ENCODE peak calls at places on chromosomes 7 and 10, in four cellular contexts. E, I, X and M are unnamed samples.

GRCh38 chr10:98425511-98426352 is 10.8 kb upstream of the PYROXD2 start:
- DNase-seq in X (peak), E (peak), I (peak), M (no peak)

GRCh38 chr7:107494315-107494751 is 24.5 kb downstream of the GPR22 start:
- DNase-seq in X (peak), I (peak), E (no peak), M (no peak)

GRCh38 chr7:141654551-141654950 is 47.4 kb downstream of the DENND11 start:
- DNase-seq in E (peak), I (peak), X (peak), M (peak)

GRCh38 chr10:46523119-46523880 is 33.2 kb downstream of the GPRIN2 start:
- DNase-seq in E (no peak), I (peak), X (peak), M (no peak)

GRCh38 chr10:132434405-132435005 is 37.5 kb downstream of the PWWP2B start:
- DNase-seq in E (peak), I (no peak), X (no peak), M (no peak)

GRCh38 chr10:4354382-4354812 is 471.6 kb upstream of the AKR1E2 start:
- DNase-seq in E (no peak), I (peak), X (peak), M (peak)

GRCh38 chr10:122149138-122149606 is 121.9 kb upstream of the BTBD16 start:
- DNase-seq in X (peak), E (no peak), I (no peak), M (no peak)

GRCh38 chr7:159145544-159145891 is 851 bp upstream of the VIPR2 start:
- DNase-seq in I (no peak), E (no peak), X (no peak), M (no peak)

GRCh38 chr7:156240532-156240931 is 400.0 kb upstream of the RNF32 start:
- DNase-seq in X (no peak), E (no peak), I (no peak), M (no peak)

GRCh38 chr7:5693529-5693928 is 87.9 kb downstream of the RNF216 start:
- DNase-seq in E (no peak), I (peak), X (peak), M (no peak)

GRCh38 chr10:124033887-124034218 is 59.5 kb downstream of the CHST15 start:
- DNase-seq in I (no peak), X (no peak), E (no peak), M (no peak)

GRCh38 chr7:111561909-111562732 is at the start of gene IMMP2L:
- DNase-seq in I (peak), X (peak), E (peak), M (no peak)

GRCh38 chr7:53789741-53790140 is 752.4 kb upstream of the VSTM2A start:
- DNase-seq in X (no peak), E (no peak), I (no peak), M (no peak)

GRCh38 chr7:38060637-38061036 is 117.4 kb upstream of the STARD3NL start:
- DNase-seq in E (no peak), I (no peak), X (no peak), M (no peak)

GRCh38 chr10:964988-965417 is 23.2 kb upstream of the GTPBP4 start:
- DNase-seq in I (no peak), X (no peak), E (no peak), M (no peak)

GRCh38 chr7:372546-372938 is 82.6 kb downstream of the FOXL3 start:
- DNase-seq in I (no peak), E (no peak), X (no peak), M (no peak)

GRCh38 chr10:79074732-79075131 is 6.0 kb downstream of the ZMIZ1 start:
- DNase-seq in X (no peak), I (peak), E (no peak), M (no peak)

GRCh38 chr7:33108591-33108930 is 643 bp downstream of the RP9 start:
- DNase-seq in I (peak), X (no peak), E (no peak), M (no peak)

GRCh38 chr10:129970404-129971364 is 6.6 kb upstream of the EBF3 start:
- DNase-seq in X (peak), I (no peak), E (no peak), M (no peak)

GRCh38 chr7:22604246-22604645 is 104.3 kb upstream of the STEAP1B start:
- DNase-seq in E (no peak), X (peak), I (no peak), M (no peak)

GRCh38 chr10:49164587-49165188 is 23.5 kb downstream of the TMEM273 start:
- DNase-seq in I (peak), E (no peak), X (peak), M (no peak)

GRCh38 chr10:19828278-19829049 is 12.2 kb downstream of the PLXDC2 start:
- DNase-seq in I (no peak), X (peak), E (no peak), M (no peak)

GRCh38 chr7:119374436-119374835 is 898.5 kb upstream of the KCND2 start:
- DNase-seq in E (no peak), I (no peak), X (no peak), M (no peak)

GRCh38 chr7:87310790-87311419 is 34.6 kb upstream of the CROT start:
- DNase-seq in E (no peak), I (no peak), X (no peak), M (no peak)

GRCh38 chr10:103184615-103185014 is 8.5 kb downstream of the NT5C2 start:
- DNase-seq in X (no peak), I (peak), E (no peak), M (no peak)

GRCh38 chr7:42192072-42192471 is 44.9 kb downstream of the GLI3 start:
- DNase-seq in I (no peak), E (no peak), X (peak), M (no peak)

GRCh38 chr7:42254217-42254616 is 17.2 kb upstream of the GLI3 start:
- DNase-seq in E (no peak), X (peak), I (peak), M (no peak)

GRCh38 chr10:53664620-53665019 is 892.0 kb upstream of the MBL2 start:
- DNase-seq in E (no peak), I (no peak), X (no peak), M (no peak)

GRCh38 chr10:132547421-132547861 is 9.9 kb downstream of the INPP5A start:
- DNase-seq in E (no peak), X (no peak), I (no peak), M (no peak)

GRCh38 chr10:78543749-78544446 is 510.2 kb downstream of the RPS24 start:
- DNase-seq in X (peak), I (no peak), E (no peak), M (peak)

DNA sequence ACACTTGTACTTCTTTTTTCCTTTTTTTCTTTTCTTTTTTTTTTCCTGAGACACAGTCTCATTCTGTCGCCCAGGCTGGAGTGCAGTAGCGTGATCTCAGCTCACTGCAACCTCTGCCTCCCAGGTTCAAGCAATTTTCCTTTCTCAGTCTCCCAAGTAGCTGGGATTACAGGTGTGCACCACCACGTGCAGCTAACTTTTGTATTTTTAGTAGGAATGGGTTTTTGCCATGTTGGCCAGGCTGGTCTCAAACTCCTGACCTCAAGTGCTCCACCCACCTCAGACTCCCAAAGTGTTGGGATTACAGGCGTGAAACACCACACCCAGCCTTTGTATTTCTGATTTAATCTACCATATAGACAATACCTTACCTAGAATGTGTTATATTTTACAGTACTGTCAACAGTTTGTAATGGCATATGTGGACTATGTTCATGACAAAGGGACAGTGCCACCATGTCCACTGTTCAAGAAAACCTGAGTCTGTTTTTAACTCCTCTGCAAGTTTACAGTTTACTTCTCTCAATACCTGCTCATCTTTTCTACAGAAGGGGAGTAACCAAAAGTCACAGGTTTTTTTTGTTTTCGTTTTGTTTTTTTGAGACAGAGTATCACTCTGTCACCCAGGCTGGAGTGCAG is 223.8 kb upstream of the KLF14 start:
- DNase-seq in I (no peak), X (no peak), E (no peak), M (no peak)
- H3K4me3 ChIP-seq in I (no peak), X (no peak), E (peak), M (peak)

DNA sequence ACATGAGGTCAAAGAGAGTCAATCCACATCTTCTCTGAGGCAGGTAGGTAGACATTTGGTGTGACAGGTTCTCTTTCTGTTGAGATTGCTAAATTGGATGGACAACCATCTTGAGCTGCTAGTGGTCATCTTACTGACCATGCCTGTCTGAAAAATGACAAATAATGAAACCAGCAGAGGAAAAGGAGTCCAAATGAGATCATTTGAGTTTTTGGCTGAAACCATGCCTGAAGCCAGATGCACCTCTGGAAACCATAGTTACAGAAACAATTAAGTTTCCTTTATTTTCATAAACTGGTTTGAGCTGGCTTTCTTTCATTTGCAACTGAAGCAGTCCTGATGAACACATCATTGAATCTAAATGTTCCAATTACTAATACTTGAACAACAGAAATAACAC is 100.6 kb downstream of the ZNF438 start:
- DNase-seq in I (no peak), E (no peak), X (peak), M (no peak)
- H3K4me3 ChIP-seq in I (no peak), E (no peak), X (no peak), M (no peak)

GRCh38 chr10:44132361-44133289 is 252.3 kb downstream of the CXCL12 start:
- DNase-seq in I (no peak), E (no peak), X (peak), M (no peak)
- H3K4me3 ChIP-seq in I (no peak), E (no peak), X (no peak), M (no peak)

GRCh38 chr7:138008046-138008587 is 6.2 kb upstream of the CREB3L2 start:
- DNase-seq in I (no peak), X (no peak), E (no peak), M (no peak)

GRCh38 chr7:138006106-138006505 is 4.2 kb upstream of the CREB3L2 start:
- DNase-seq in X (peak), I (no peak), E (no peak), M (no peak)

GRCh38 chr7:138009350-138009653 is 7.4 kb upstream of the CREB3L2 start:
- DNase-seq in X (no peak), E (no peak), I (no peak), M (no peak)

GRCh38 chr7:138004936-138005335 is 3.0 kb upstream of the CREB3L2 start:
- DNase-seq in X (no peak), I (no peak), E (no peak), M (no peak)

DNA sequence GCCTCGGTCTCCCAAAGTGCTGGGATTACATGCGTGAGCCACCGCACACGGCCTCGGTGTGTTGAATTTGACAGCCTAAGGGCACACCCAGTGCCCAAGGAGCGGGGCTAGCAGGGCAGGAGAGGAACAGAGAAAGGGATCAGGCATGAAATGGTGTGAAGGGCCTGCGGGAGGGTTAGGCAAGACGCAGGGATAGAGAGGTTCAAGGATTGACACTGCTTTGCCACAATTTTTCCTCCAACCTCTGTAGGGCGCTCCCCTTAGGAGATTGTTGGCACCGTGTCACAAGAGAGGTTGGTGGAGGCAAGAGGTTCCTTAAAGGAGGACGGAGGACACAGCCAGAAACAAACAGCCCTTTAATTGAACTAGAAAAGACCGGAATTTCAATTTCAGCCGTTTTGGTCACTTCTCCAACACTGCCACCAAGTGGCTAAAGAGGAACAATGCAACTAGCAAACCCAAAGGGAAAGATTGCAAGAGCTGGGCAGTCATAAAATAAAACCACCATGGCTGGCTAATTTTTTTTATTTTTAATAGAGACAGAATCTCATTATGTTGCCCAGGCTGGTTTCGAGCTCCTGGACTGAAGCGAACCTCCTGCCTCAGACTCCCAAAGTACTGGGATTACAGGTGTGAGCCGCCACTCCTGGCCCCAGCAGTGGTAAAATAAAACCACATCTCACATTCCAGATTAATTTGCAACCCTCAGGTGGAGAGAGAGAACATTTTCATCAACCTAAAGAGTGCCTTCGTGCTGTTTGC is 6.9 kb upstream of the CREB3L2 start:
- DNase-seq in X (peak), I (peak), E (peak), M (no peak)
- H3K4me3 ChIP-seq in X (no peak), I (no peak), E (no peak), M (no peak)

DNA sequence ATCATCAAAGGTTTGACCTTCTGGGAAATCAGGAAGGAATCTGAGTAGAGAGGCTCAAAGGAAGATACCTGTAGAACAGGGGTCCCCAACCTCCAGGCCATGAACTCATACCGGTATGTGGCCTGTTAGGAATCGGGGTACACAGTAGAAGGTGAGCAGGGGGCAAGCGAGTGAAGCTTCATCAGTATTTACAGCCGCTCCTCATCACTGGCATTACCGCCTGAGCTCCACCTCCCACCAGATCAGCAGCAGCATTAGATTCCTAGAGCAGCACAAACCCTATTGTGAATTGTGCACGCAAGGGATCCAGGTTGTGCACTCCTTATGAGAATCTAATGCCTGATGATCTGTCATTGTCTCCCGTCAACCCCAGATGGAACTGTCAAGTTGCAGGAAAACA is 158.5 kb upstream of the CACNA2D1 start:
- DNase-seq in I (no peak), E (no peak), X (no peak), M (no peak)
- H3K4me3 ChIP-seq in I (no peak), E (no peak), X (no peak), M (no peak)

DNA sequence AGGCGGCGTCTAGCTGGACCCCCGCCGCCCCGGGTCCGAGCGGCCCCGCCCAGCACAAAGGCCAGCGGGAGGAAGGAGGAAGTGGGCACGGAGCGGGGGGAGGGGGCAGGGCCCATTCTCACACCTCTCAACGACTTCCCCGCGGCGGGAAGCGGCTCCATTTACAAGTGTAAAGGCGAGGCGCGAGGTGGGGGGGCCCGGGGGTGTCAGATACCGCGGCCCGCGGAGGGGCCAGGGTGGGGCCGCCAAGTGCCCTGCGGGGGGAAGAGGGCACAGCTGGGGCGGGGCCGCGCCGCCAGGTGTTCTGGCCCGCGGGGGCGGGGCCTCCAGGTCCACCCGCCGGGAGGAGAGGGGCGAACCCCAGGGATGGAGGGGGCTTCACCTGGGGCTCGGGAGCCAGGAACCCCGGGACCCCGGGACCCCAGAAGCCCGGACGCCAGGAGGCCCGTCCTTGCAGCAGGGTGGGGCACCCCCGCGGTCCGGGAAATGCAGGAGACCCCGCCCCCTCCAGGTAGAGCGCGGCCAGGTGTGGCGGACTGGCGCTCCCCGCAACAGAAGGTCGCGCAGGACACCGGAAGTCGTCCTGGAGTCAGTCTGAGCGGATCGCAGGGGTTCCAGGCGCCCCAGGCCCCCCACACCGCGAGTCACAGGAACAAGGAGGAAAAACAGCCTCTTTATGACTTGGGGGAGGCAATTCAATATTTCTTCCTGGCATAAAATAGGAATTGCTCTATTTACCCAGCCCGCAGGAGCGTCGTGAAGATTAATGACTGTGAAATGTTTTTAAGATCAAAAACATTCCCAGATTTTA is 8.3 kb downstream of the CTBP2 start:
- DNase-seq in E (no peak), X (no peak), I (no peak), M (no peak)
- H3K4me3 ChIP-seq in E (no peak), X (no peak), I (peak), M (no peak)

GRCh38 chr7:122316467-122317394 is 12.2 kb upstream of the FEZF1 start:
- DNase-seq in X (peak), E (no peak), I (no peak), M (no peak)
- H3K4me3 ChIP-seq in X (peak), E (no peak), I (no peak), M (no peak)